ENCODE peak calls at places on chromosome 12, in six cellular contexts. One of them, this sample, is unnamed.

GRCh38 chr12:70648831-70649230 is 11.6 kb upstream of the PTPRB start:
- DNase-seq in NCI-H2171 treated with DMSO at 0.1 percent for 48 hours: no peak
- DNase-seq in DMS153: no peak
- DNase-seq in hypothalamus: no peak
- DNase-seq in anterior cingulate cortex: no peak
- DNase-seq in fibroblast of villous mesenchyme: peak
- DNase-seq in this sample: no peak

GRCh38 chr12:42648061-42648460 is 58.5 kb upstream of the PRICKLE1 start:
- DNase-seq in hypothalamus: no peak
- DNase-seq in fibroblast of villous mesenchyme: no peak
- DNase-seq in NCI-H2171 treated with DMSO at 0.1 percent for 48 hours: no peak
- DNase-seq in anterior cingulate cortex: no peak
- DNase-seq in DMS153: no peak
- DNase-seq in this sample: no peak

GRCh38 chr12:106305376-106305775 is 2.8 kb downstream of the TCP11L2 start:
- DNase-seq in fibroblast of villous mesenchyme: no peak
- DNase-seq in NCI-H2171 treated with DMSO at 0.1 percent for 48 hours: no peak
- DNase-seq in hypothalamus: no peak
- DNase-seq in anterior cingulate cortex: no peak
- DNase-seq in DMS153: no peak
- DNase-seq in this sample: peak

GRCh38 chr12:26658991-26659390 is 174.0 kb downstream of the ITPR2 start:
- DNase-seq in DMS153: no peak
- DNase-seq in hypothalamus: no peak
- DNase-seq in fibroblast of villous mesenchyme: peak
- DNase-seq in NCI-H2171 treated with DMSO at 0.1 percent for 48 hours: no peak
- DNase-seq in anterior cingulate cortex: no peak
- DNase-seq in this sample: no peak

GRCh38 chr12:98763656-98764055 is 118.6 kb downstream of the APAF1 start:
- DNase-seq in fibroblast of villous mesenchyme: no peak
- DNase-seq in hypothalamus: no peak
- DNase-seq in NCI-H2171 treated with DMSO at 0.1 percent for 48 hours: no peak
- DNase-seq in DMS153: no peak
- DNase-seq in anterior cingulate cortex: no peak
- DNase-seq in this sample: no peak

GRCh38 chr12:113900711-113901110 is 65.4 kb downstream of the RBM19 start:
- DNase-seq in fibroblast of villous mesenchyme: peak
- DNase-seq in NCI-H2171 treated with DMSO at 0.1 percent for 48 hours: no peak
- DNase-seq in hypothalamus: no peak
- DNase-seq in anterior cingulate cortex: no peak
- DNase-seq in DMS153: no peak
- DNase-seq in this sample: peak

GRCh38 chr12:76554411-76555225 is 5.0 kb downstream of the OSBPL8 start:
- DNase-seq in hypothalamus: no peak
- DNase-seq in anterior cingulate cortex: no peak
- DNase-seq in NCI-H2171 treated with DMSO at 0.1 percent for 48 hours: no peak
- DNase-seq in fibroblast of villous mesenchyme: no peak
- DNase-seq in DMS153: no peak
- DNase-seq in this sample: no peak

GRCh38 chr12:115444336-115444735 is 760.4 kb upstream of the TBX3 start:
- DNase-seq in NCI-H2171 treated with DMSO at 0.1 percent for 48 hours: no peak
- DNase-seq in hypothalamus: no peak
- DNase-seq in fibroblast of villous mesenchyme: peak
- DNase-seq in DMS153: no peak
- DNase-seq in anterior cingulate cortex: no peak
- DNase-seq in this sample: no peak

GRCh38 chr12:69648476-69648875 is 37.8 kb upstream of the LRRC10 start:
- DNase-seq in DMS153: no peak
- DNase-seq in fibroblast of villous mesenchyme: peak
- DNase-seq in NCI-H2171 treated with DMSO at 0.1 percent for 48 hours: no peak
- DNase-seq in hypothalamus: no peak
- DNase-seq in anterior cingulate cortex: no peak
- DNase-seq in this sample: no peak

GRCh38 chr12:124321556-124322270 is 26.8 kb downstream of the RFLNA start:
- DNase-seq in fibroblast of villous mesenchyme: no peak
- DNase-seq in DMS153: no peak
- DNase-seq in hypothalamus: no peak
- DNase-seq in anterior cingulate cortex: no peak
- DNase-seq in NCI-H2171 treated with DMSO at 0.1 percent for 48 hours: no peak
- DNase-seq in this sample: no peak

GRCh38 chr12:121253638-121254335 is 42.7 kb downstream of the CAMKK2 start:
- DNase-seq in hypothalamus: no peak
- DNase-seq in DMS153: no peak
- DNase-seq in NCI-H2171 treated with DMSO at 0.1 percent for 48 hours: no peak
- DNase-seq in anterior cingulate cortex: no peak
- DNase-seq in fibroblast of villous mesenchyme: no peak
- DNase-seq in this sample: no peak

GRCh38 chr12:51345681-51346080 is 798 bp downstream of the CELA1 start:
- DNase-seq in NCI-H2171 treated with DMSO at 0.1 percent for 48 hours: no peak
- DNase-seq in anterior cingulate cortex: no peak
- DNase-seq in fibroblast of villous mesenchyme: no peak
- DNase-seq in hypothalamus: no peak
- DNase-seq in DMS153: no peak
- DNase-seq in this sample: no peak

GRCh38 chr12:13203028-13203922 is 6.7 kb downstream of the EMP1 start:
- DNase-seq in NCI-H2171 treated with DMSO at 0.1 percent for 48 hours: no peak
- DNase-seq in hypothalamus: no peak
- DNase-seq in DMS153: no peak
- DNase-seq in anterior cingulate cortex: no peak
- DNase-seq in fibroblast of villous mesenchyme: peak
- DNase-seq in this sample: peak